ENCODE peak calls at places on chromosome 12, in ten cellular contexts. C is neural progenitor cell; G is PC-3; Z is lung; P is cardiac muscle cell; M is CD8-positive, alpha-beta memory T cell; V is tibial nerve; U is aorta; Y is pancreas; F is left lung. X is an unnamed sample.

GRCh38 chr12:114186241-114187002 is 219.5 kb downstream of the TBX5 start:
- DNase-seq in F (no peak), C (peak; percentile 62), Y (no peak), G (no peak), Z (no peak), M (no peak), V (no peak), P (no peak), U (no peak), X (no peak)

GRCh38 chr12:53949631-53950440 is 4.9 kb upstream of the HOXC12 start:
- DNase-seq in U (peak; percentile 67), Y (no peak), P (no peak), G (no peak), C (no peak), F (peak; percentile 69), M (no peak), V (no peak), Z (no peak), X (no peak)

GRCh38 chr12:10829994-10830393 is 3.8 kb upstream of the TAS2R10 start:
- DNase-seq in P (no peak), Z (no peak), Y (no peak), U (no peak), C (no peak), M (no peak), G (no peak), F (no peak), V (no peak), X (no peak)

GRCh38 chr12:115923851-115924250 is 353.6 kb downstream of the MED13L start:
- DNase-seq in M (no peak), Z (no peak), C (no peak), Y (no peak), V (no peak), U (no peak), F (no peak), P (no peak), G (no peak), X (no peak)

GRCh38 chr12:108305520-108305919 is 33.6 kb downstream of the CMKLR1 start:
- DNase-seq in M (no peak), G (peak; percentile 43), Y (peak; percentile 56), F (peak; percentile 85), P (peak; percentile 8), V (peak; percentile 86), Z (peak; percentile 73), U (peak; percentile 97), C (no peak), X (peak; percentile 92)

GRCh38 chr12:65867428-65867827 is 43.1 kb downstream of the HMGA2 start:
- DNase-seq in P (no peak), C (no peak), G (peak; percentile 54), U (no peak), M (no peak), Z (no peak), Y (no peak), F (no peak), V (no peak), X (no peak)

GRCh38 chr12:28955921-28956320 is 193.2 kb upstream of the FAR2 start:
- DNase-seq in Y (no peak), U (no peak), C (no peak), M (no peak), V (no peak), G (peak; percentile 35), P (no peak), F (no peak), Z (no peak), X (no peak)

GRCh38 chr12:98698603-98699463 is 53.7 kb downstream of the APAF1 start:
- DNase-seq in Z (peak; percentile 44), V (peak; percentile 19), Y (peak; percentile 51), P (peak; percentile 71), F (no peak), M (no peak), C (no peak), G (peak; percentile 80), U (no peak), X (peak; percentile 67)

GRCh38 chr12:115846516-115846915 is 431.0 kb downstream of the MED13L start:
- DNase-seq in M (no peak), Y (no peak), P (no peak), G (no peak), V (no peak), F (no peak), C (peak; percentile 22), U (no peak), Z (no peak), X (no peak)

GRCh38 chr12:75724913-75725312 is 213.5 kb upstream of the KRR1 start:
- DNase-seq in F (no peak), Z (peak; percentile 38), Y (no peak), P (no peak), V (no peak), U (no peak), C (no peak), G (peak; percentile 92), M (no peak), X (peak; percentile 36)

GRCh38 chr12:89707992-89708792 is 446 bp downstream of the ATP2B1 start:
- DNase-seq in Z (peak; percentile 47), P (no peak), F (peak; percentile 90), C (peak; percentile 53), Y (peak; percentile 65), M (peak; percentile 44), U (peak; percentile 84), G (peak; percentile 21), V (peak; percentile 15), X (peak; percentile 42)

GRCh38 chr12:85278598-85279448 is 1.2 kb upstream of the ALX1 start:
- DNase-seq in M (no peak), G (no peak), P (no peak), Z (no peak), U (peak; percentile 60), C (peak; percentile 13), F (peak; percentile 60), Y (no peak), V (no peak), X (no peak)

GRCh38 chr12:132284618-132285310 is 44.6 kb downstream of the GALNT9 start:
- DNase-seq in C (no peak), F (peak; percentile 77), P (no peak), M (no peak), Z (no peak), Y (peak; percentile 3), G (peak; percentile 87), V (no peak), U (no peak), X (no peak)

GRCh38 chr12:116164976-116165425 is 112.5 kb downstream of the MED13L start:
- DNase-seq in G (peak; percentile 89), C (no peak), M (no peak), U (no peak), Y (no peak), V (no peak), F (no peak), Z (no peak), P (no peak), X (no peak)

GRCh38 chr12:108357834-108358579 is 18.9 kb upstream of the CMKLR1 start:
- DNase-seq in V (no peak), P (no peak), Y (no peak), F (no peak), M (no peak), Z (no peak), C (no peak), G (no peak), U (no peak), X (no peak)

GRCh38 chr12:40056357-40056756 is 49.5 kb downstream of the SLC2A13 start:
- DNase-seq in Z (no peak), M (no peak), P (no peak), V (no peak), U (no peak), F (no peak), Y (no peak), G (no peak), C (no peak), X (no peak)

GRCh38 chr12:40054554-40055226 is 51.2 kb downstream of the SLC2A13 start:
- DNase-seq in M (no peak), Z (no peak), P (no peak), V (no peak), G (peak; percentile 61), C (no peak), Y (no peak), F (no peak), U (no peak), X (no peak)

GRCh38 chr12:40055776-40056175 is 50.1 kb downstream of the SLC2A13 start:
- DNase-seq in P (no peak), U (no peak), Y (no peak), M (no peak), Z (no peak), G (no peak), V (no peak), F (no peak), C (no peak), X (no peak)

GRCh38 chr12:40058721-40059190 is 47.1 kb downstream of the SLC2A13 start:
- DNase-seq in Y (no peak), U (no peak), M (no peak), Z (no peak), F (no peak), P (no peak), V (no peak), C (no peak), G (no peak), X (peak; percentile 26)

GRCh38 chr12:40055227-40055579 is 50.7 kb downstream of the SLC2A13 start:
- DNase-seq in F (no peak), V (no peak), G (no peak), M (no peak), Y (no peak), U (no peak), P (no peak), C (no peak), Z (no peak), X (no peak)
- H3K4me3 ChIP-seq in F (no peak overlapping the region), V (no peak overlapping the region), G (no peak overlapping the region), M (no peak overlapping the region), Y (no peak overlapping the region), U (no peak overlapping the region), P (no peak overlapping the region), C (no peak overlapping the region), Z (no peak overlapping the region), X (no peak overlapping the region)

GRCh38 chr12:64671682-64672081 is 61.4 kb downstream of the RASSF3 start:
- DNase-seq in U (no peak), G (no peak), Z (no peak), P (no peak), F (no peak), M (no peak), C (no peak), Y (no peak), V (no peak), X (no peak)
- H3K27ac ChIP-seq in U (peak overlapping the region; percentile 16), G (no peak overlapping the region), Z (peak overlapping the region; percentile 36), P (peak overlapping the region; percentile 77), F (peak overlapping the region; percentile 81), M (no peak overlapping the region), C (no peak overlapping the region), Y (peak overlapping the region; percentile 44), V (no peak overlapping the region), X (peak overlapping the region; percentile 89)

GRCh38 chr12:102534899-102535298 is 54.5 kb upstream of the IGF1 start:
- DNase-seq in P (no peak), F (peak; percentile 69), M (no peak), U (no peak), V (no peak), Y (no peak), C (no peak), Z (no peak), G (no peak), X (no peak)
- H3K4me3 ChIP-seq in P (no peak overlapping the region), F (no peak overlapping the region), M (no peak overlapping the region), U (no peak overlapping the region), V (no peak overlapping the region), Y (no peak overlapping the region), C (no peak overlapping the region), Z (no peak overlapping the region), G (no peak overlapping the region), X (no peak overlapping the region)

DNA sequence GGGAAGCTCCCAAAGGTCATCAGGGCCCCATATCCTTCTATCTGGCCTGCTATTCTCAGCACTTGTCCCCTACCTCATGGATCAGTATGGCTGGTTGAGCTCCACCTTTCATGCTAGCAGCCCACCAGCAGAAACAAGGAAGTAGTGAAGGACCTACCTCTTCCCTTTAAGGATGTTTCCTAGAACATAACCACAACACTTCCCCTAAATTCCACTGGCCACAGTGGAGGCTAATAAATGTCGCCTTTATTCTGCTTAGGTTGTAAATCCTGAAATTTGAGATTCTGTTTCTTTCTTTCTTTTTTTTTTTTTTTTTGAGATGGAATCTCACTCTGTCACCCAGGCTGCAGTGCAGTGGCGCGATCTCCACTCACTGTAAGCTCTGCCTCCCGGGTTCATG is 128.7 kb upstream of the PARP11 start:
- DNase-seq in V (no peak), M (no peak), G (no peak), U (no peak), P (no peak), Z (no peak), Y (no peak), F (no peak), C (no peak), X (no peak)
- H3K27ac ChIP-seq in V (no peak overlapping the region), M (no peak overlapping the region), G (no peak overlapping the region), U (no peak overlapping the region), P (no peak overlapping the region), Z (no peak overlapping the region), Y (no peak overlapping the region), F (no peak overlapping the region), C (no peak overlapping the region), X (no peak overlapping the region)